ENCODE peak calls at places on chromosomes 7 and 10, in six cellular contexts. C is neural progenitor cell, A is lower lobe of right lung, Q is thoracic aorta, T is tibial artery, Y is endodermal cell. V is an unnamed sample.

GRCh38 chr7:85102813-85103350 is 84.0 kb downstream of the SEMA3D start:
- DNase-seq in T (no peak), C (no peak), A (no peak), Q (no peak), Y (no peak), V (peak)

GRCh38 chr7:55561756-55562155 is 10.5 kb downstream of the VOPP1 start:
- DNase-seq in Y (no peak), A (no peak), Q (no peak), C (no peak), T (no peak), V (no peak)

GRCh38 chr10:132813560-132814468 is 27.9 kb upstream of the NKX6-2 start:
- DNase-seq in Q (no peak), C (no peak), T (peak), Y (peak), A (no peak), V (no peak)

GRCh38 chr7:113873554-113874151 is 45.2 kb downstream of the PPP1R3A start:
- DNase-seq in T (no peak), C (no peak), Y (no peak), A (no peak), Q (no peak), V (no peak)

GRCh38 chr7:2019693-2020511 is 212.8 kb downstream of the MAD1L1 start:
- DNase-seq in A (peak), T (peak), C (no peak), Y (no peak), Q (peak), V (peak)

GRCh38 chr7:77759294-77759889 is 38.8 kb downstream of the TMEM60 start:
- DNase-seq in A (no peak), C (peak), Y (peak), T (no peak), Q (peak), V (no peak)

GRCh38 chr7:130430841-130431713 is 9.7 kb downstream of the CEP41 start:
- DNase-seq in C (no peak), Y (no peak), T (no peak), Q (no peak), A (no peak), V (peak)

GRCh38 chr7:32594965-32595364 is 99.7 kb downstream of the AVL9 start:
- DNase-seq in C (no peak), T (no peak), Y (no peak), A (no peak), Q (no peak), V (no peak)

GRCh38 chr10:126315471-126316177 is 72.7 kb downstream of the ADAM12 start:
- DNase-seq in T (no peak), C (no peak), Q (no peak), Y (no peak), A (no peak), V (peak)

GRCh38 chr10:101464082-101464481 is 110.1 kb downstream of the BTRC start:
- DNase-seq in Y (no peak), C (no peak), Q (no peak), T (no peak), A (no peak), V (no peak)
- H3K4me3 ChIP-seq in Y (no peak), C (no peak), Q (no peak), T (no peak), A (no peak), V (no peak)

GRCh38 chr10:97664282-97664850 is 22.7 kb downstream of the AVPI1 start:
- DNase-seq in Y (no peak), C (no peak), Q (no peak), A (no peak), T (no peak), V (no peak)

GRCh38 chr10:97669561-97669960 is 17.5 kb downstream of the AVPI1 start:
- DNase-seq in C (no peak), Q (no peak), T (no peak), A (no peak), Y (no peak), V (no peak)

GRCh38 chr10:97666992-97667391 is 20.0 kb downstream of the AVPI1 start:
- DNase-seq in T (no peak), A (no peak), C (no peak), Y (no peak), Q (no peak), V (no peak)

GRCh38 chr10:97667462-97667861 is 19.6 kb downstream of the AVPI1 start:
- DNase-seq in Y (no peak), Q (no peak), A (no peak), T (no peak), C (no peak), V (no peak)
- H3K4me3 ChIP-seq in Y (no peak), Q (no peak), A (no peak), T (no peak), C (no peak), V (no peak)

GRCh38 chr10:69883256-69883655 is 81.5 kb downstream of the COL13A1 start:
- DNase-seq in Q (no peak), A (no peak), Y (peak), T (no peak), C (no peak), V (no peak)

GRCh38 chr10:69878951-69879350 is 77.2 kb downstream of the COL13A1 start:
- DNase-seq in A (no peak), C (no peak), Q (no peak), Y (no peak), T (no peak), V (no peak)

GRCh38 chr10:69881202-69881601 is 79.5 kb downstream of the COL13A1 start:
- DNase-seq in Y (no peak), A (no peak), T (no peak), C (no peak), Q (no peak), V (no peak)

GRCh38 chr10:69879628-69880257 is 78.0 kb downstream of the COL13A1 start:
- DNase-seq in C (no peak), Q (no peak), Y (peak), T (no peak), A (no peak), V (no peak)

DNA sequence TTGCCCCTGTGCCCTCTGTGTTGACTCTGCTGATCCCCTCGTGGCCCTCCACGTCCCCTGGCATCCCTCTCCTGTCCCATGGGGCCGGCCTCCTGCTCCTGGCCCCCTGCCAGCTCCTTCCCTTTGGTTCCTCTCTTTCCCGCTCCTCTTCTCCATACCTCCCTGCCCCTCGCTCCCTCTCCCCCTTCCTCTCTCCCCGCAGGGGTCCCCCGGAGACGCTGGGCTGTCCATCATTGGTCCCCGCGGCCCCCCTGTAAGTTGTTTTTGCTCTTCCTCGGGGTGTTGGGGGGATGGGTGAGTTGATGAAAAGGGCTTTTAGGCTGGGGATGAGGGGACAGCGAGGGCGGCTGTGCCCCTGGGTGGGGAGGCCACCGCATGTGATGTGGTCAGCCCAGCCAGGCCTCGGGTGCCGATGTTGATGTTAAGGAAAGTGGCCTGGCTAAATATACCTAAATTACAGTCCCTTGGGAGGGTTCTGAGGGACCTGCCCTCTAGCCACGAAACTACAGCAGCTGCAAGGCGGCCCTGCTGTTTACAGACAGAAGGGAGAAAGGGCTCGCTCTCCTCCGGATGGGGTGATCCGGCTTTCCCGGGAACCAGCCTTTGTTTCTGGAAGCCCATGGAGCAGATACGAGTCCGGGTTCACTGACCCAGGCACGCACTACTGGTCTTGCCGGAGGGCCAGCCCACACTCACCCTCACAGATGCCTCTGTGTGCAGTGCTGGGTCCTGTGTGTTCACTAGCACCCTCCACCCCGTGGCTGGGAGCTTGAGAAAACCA is 78.8 kb downstream of the COL13A1 start:
- DNase-seq in Q (no peak), C (no peak), Y (peak), T (no peak), A (no peak), V (no peak)
- H3K4me3 ChIP-seq in Q (peak), C (no peak), Y (no peak), T (peak), A (no peak), V (no peak)

GRCh38 chr7:145860809-145861208 is 255.8 kb upstream of the CNTNAP2 start:
- DNase-seq in A (no peak), Y (no peak), C (no peak), T (no peak), Q (no peak), V (no peak)
- H3K4me3 ChIP-seq in A (no peak), Y (no peak), C (no peak), T (no peak), Q (no peak), V (no peak)

DNA sequence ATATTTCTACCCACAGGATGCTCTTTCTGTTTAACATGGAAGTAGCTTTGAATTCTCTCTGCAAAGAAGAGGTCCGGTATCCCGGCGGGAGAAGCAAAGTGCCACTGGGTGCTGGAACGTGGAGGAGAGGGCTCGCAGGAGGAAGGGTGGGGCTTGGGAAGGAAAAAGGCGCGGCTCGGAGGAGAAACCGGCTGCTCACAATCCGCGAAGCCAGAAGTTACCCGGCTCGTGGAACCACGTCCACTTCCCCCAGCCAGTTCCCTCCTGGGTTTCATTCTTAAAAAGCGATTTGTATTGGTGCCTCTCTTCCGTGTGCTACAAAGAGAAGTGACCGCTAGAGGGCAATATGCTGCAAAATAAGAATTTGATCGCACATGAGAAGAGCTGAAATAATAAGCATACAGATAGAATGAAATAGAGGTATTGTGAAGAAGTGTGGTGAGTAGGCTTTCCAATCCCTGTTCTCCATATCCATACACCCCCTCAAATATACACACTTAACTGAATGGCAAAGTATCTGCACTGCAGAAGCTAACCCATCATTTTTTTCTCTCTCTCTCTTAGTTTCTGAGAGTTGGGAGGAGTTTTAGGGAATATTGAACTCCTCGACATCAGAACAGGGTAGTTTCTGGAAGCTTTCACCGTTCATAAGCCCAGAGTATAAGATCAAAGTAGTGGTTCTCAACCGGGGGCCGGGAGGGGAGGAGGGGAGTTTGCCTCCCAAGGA is 31.1 kb downstream of the TRIL start:
- DNase-seq in T (peak), Y (peak), A (peak), Q (peak), C (peak), V (peak)
- H3K4me3 ChIP-seq in T (peak), Y (peak), A (peak), Q (peak), C (peak), V (peak)